ENCODE peak calls at places on chromosomes 13 and 19, in five cellular contexts. O, G, K, C and M are unnamed samples.

GRCh38 chr19:5298502-5298901 is 42.1 kb downstream of the PTPRS start:
- DNase-seq in K (no peak), G (no peak), C (no peak), O (no peak), M (no peak)

GRCh38 chr13:21637296-21637695 is 33.3 kb upstream of the MICU2 start:
- DNase-seq in G (peak), C (no peak), K (no peak), O (no peak), M (peak)

GRCh38 chr19:40521276-40521675 is 54.5 kb downstream of the SPTBN4 start:
- DNase-seq in O (no peak), K (no peak), G (no peak), C (no peak), M (peak)

GRCh38 chr19:49309087-49309486 is 15.9 kb downstream of the SLC6A16 start:
- DNase-seq in O (no peak), C (no peak), G (no peak), K (no peak), M (no peak)

GRCh38 chr13:99528547-99528946 is 27.3 kb downstream of the TM9SF2 start:
- DNase-seq in K (no peak), O (no peak), C (no peak), G (no peak), M (peak)

GRCh38 chr19:18672606-18673337 is 10.7 kb upstream of the CRTC1 start:
- DNase-seq in G (no peak), O (no peak), K (no peak), C (no peak), M (no peak)

GRCh38 chr13:42750858-42751257 is 30.5 kb upstream of the FAM216B start:
- DNase-seq in O (no peak), G (no peak), K (no peak), C (no peak), M (no peak)

GRCh38 chr19:634975-635652 is 1.8 kb upstream of the POLRMT start:
- DNase-seq in G (no peak), O (no peak), C (no peak), K (no peak), M (no peak)

GRCh38 chr13:26883613-26884257 is 123.1 kb upstream of the GPR12 start:
- DNase-seq in G (no peak), K (no peak), O (no peak), C (no peak), M (no peak)

GRCh38 chr19:55115446-55116065 is 1.9 kb downstream of the PPP1R12C start:
- DNase-seq in G (peak), O (no peak), K (peak), C (no peak), M (no peak)

GRCh38 chr13:50080158-50080855 is 65.1 kb downstream of the KCNRG start:
- DNase-seq in G (peak), O (peak), C (no peak), K (no peak), M (peak)

GRCh38 chr19:6685962-6686627 is 16.1 kb upstream of the TNFSF14 start:
- DNase-seq in C (no peak), O (no peak), G (no peak), K (no peak), M (no peak)

GRCh38 chr13:49635599-49636433 is 7.5 kb downstream of the ARL11 start:
- DNase-seq in K (peak), O (no peak), C (no peak), G (peak), M (peak)

GRCh38 chr19:58544591-58545285 is 874 bp downstream of the TRIM28 start:
- DNase-seq in O (no peak), G (no peak), C (peak), K (no peak), M (peak)

GRCh38 chr13:23765531-23765930 is 123.7 kb downstream of the MIPEP start:
- DNase-seq in O (no peak), K (no peak), C (no peak), G (no peak), M (no peak)

GRCh38 chr13:73417012-73417615 is 358.3 kb downstream of the KLF5 start:
- DNase-seq in G (peak), K (no peak), O (no peak), C (no peak), M (peak)

GRCh38 chr13:75489502-75490263 is 7.7 kb upstream of the TBC1D4 start:
- DNase-seq in O (no peak), G (peak), C (no peak), K (no peak), M (peak)

GRCh38 chr19:6379744-6380143 is 4.0 kb upstream of the PSPN start:
- DNase-seq in C (no peak), K (no peak), G (no peak), O (no peak), M (no peak)

GRCh38 chr19:39927524-39928356 is 6.7 kb downstream of the FCGBP start:
- DNase-seq in C (no peak), G (no peak), O (no peak), K (no peak), M (no peak)

GRCh38 chr19:19185853-19186728 is 5.9 kb downstream of the BORCS8 start:
- DNase-seq in C (peak), O (no peak), K (no peak), G (peak), M (peak)

GRCh38 chr13:92681239-92681638 is 545.4 kb upstream of the GPC6 start:
- DNase-seq in O (no peak), C (no peak), G (no peak), K (no peak), M (no peak)

GRCh38 chr13:23020246-23020843 is 160.4 kb upstream of the SGCG start:
- DNase-seq in K (peak), G (peak), O (no peak), C (peak), M (peak)

GRCh38 chr13:44969858-44970484 is 19.3 kb downstream of the NUFIP1 start:
- DNase-seq in G (peak), C (no peak), K (peak), O (no peak), M (peak)

GRCh38 chr13:48644141-48644540 is 9.6 kb upstream of the CYSLTR2 start:
- DNase-seq in K (no peak), O (no peak), C (no peak), G (no peak), M (no peak)

GRCh38 chr19:5625641-5626040 is 2.8 kb downstream of the SAFB start:
- DNase-seq in O (no peak), K (no peak), G (no peak), C (no peak), M (no peak)

GRCh38 chr19:17948474-17948966 is 15.7 kb downstream of the CCDC124 start:
- DNase-seq in O (no peak), K (peak), C (no peak), G (no peak), M (no peak)

GRCh38 chr19:33134571-33135041 is 2.7 kb downstream of the WDR88 start:
- DNase-seq in O (no peak), C (peak), G (no peak), K (no peak), M (no peak)

GRCh38 chr19:11540642-11541041 is 2.0 kb downstream of the CNN1 start:
- DNase-seq in K (no peak), O (no peak), C (no peak), G (no peak), M (no peak)

GRCh38 chr13:99371956-99372355 is 64.8 kb upstream of the GPR183 start:
- DNase-seq in G (no peak), C (no peak), O (no peak), K (no peak), M (no peak)

GRCh38 chr13:102721800-102722231 is 27.0 kb upstream of the METTL21C start:
- DNase-seq in O (peak), K (no peak), C (no peak), G (peak), M (peak)

GRCh38 chr19:32318884-32319520 is 26.4 kb upstream of the ZNF507 start:
- DNase-seq in O (no peak), C (no peak), K (no peak), G (peak), M (no peak)

GRCh38 chr13:40330950-40331349 is 335.5 kb downstream of the FOXO1 start:
- DNase-seq in C (no peak), K (no peak), O (no peak), G (no peak), M (no peak)

GRCh38 chr13:69565334-69565733 is 542.3 kb upstream of the ATXN8OS start:
- DNase-seq in O (no peak), C (no peak), K (no peak), G (no peak), M (peak)

GRCh38 chr13:112102243-112102642 is 35.3 kb downstream of the SOX1 start:
- DNase-seq in C (no peak), G (no peak), O (no peak), K (no peak), M (no peak)

GRCh38 chr19:7213628-7214328 is 80.4 kb downstream of the INSR start:
- DNase-seq in K (no peak), O (no peak), C (no peak), G (no peak), M (peak)